ENCODE peak calls at places on chromosomes 7 and 10, in ten cellular contexts. One of them, this sample, is unnamed.

GRCh38 chr7:112201421-112201820 is 4.8 kb downstream of the DOCK4 start:
- DNase-seq in mesendoderm: no peak
- DNase-seq in SK-N-SH: no peak
- DNase-seq in PC-3: peak; percentile 64
- DNase-seq in neural progenitor cell: no peak
- DNase-seq in MM.1S: no peak
- DNase-seq in PC-9: no peak
- DNase-seq in GM23338: no peak
- DNase-seq in H9: no peak
- DNase-seq in GM23248: peak; percentile 70
- DNase-seq in this sample: peak; percentile 90

GRCh38 chr10:47077941-47078340 is 166.7 kb downstream of the PTPN20 start:
- DNase-seq in mesendoderm: no peak
- DNase-seq in SK-N-SH: no peak
- DNase-seq in PC-3: no peak
- DNase-seq in neural progenitor cell: no peak
- DNase-seq in MM.1S: no peak
- DNase-seq in PC-9: no peak
- DNase-seq in GM23338: no peak
- DNase-seq in H9: no peak
- DNase-seq in GM23248: no peak
- DNase-seq in this sample: no peak

GRCh38 chr7:87877641-87878040 is 1.3 kb downstream of the DBF4 start:
- DNase-seq in mesendoderm: no peak
- DNase-seq in SK-N-SH: no peak
- DNase-seq in PC-3: peak; percentile 7
- DNase-seq in neural progenitor cell: no peak
- DNase-seq in MM.1S: peak; percentile 39
- DNase-seq in PC-9: no peak
- DNase-seq in GM23338: no peak
- DNase-seq in H9: no peak
- DNase-seq in GM23248: peak; percentile 26
- DNase-seq in this sample: no peak

GRCh38 chr10:20118119-20118518 is 301.9 kb downstream of the PLXDC2 start:
- DNase-seq in mesendoderm: peak; percentile 12
- DNase-seq in SK-N-SH: no peak
- DNase-seq in PC-3: no peak
- DNase-seq in neural progenitor cell: no peak
- DNase-seq in MM.1S: no peak
- DNase-seq in PC-9: no peak
- DNase-seq in GM23338: peak; percentile 48
- DNase-seq in H9: no peak
- DNase-seq in GM23248: no peak
- DNase-seq in this sample: no peak

GRCh38 chr10:76397957-76398665 is 966.7 kb downstream of the LRMDA start:
- DNase-seq in mesendoderm: no peak
- DNase-seq in SK-N-SH: no peak
- DNase-seq in PC-3: no peak
- DNase-seq in neural progenitor cell: no peak
- DNase-seq in MM.1S: no peak
- DNase-seq in PC-9: no peak
- DNase-seq in GM23338: no peak
- DNase-seq in H9: no peak
- DNase-seq in GM23248: no peak
- DNase-seq in this sample: no peak

GRCh38 chr7:118169146-118169545 is 14.8 kb upstream of the LSM8 start:
- DNase-seq in mesendoderm: no peak
- DNase-seq in SK-N-SH: no peak
- DNase-seq in PC-3: peak; percentile 4
- DNase-seq in neural progenitor cell: no peak
- DNase-seq in MM.1S: no peak
- DNase-seq in PC-9: no peak
- DNase-seq in GM23338: no peak
- DNase-seq in H9: no peak
- DNase-seq in GM23248: peak; percentile 72
- DNase-seq in this sample: no peak

GRCh38 chr7:66265566-66265965 is 60.4 kb downstream of the TPST1 start:
- DNase-seq in mesendoderm: peak; percentile 50
- DNase-seq in SK-N-SH: peak; percentile 39
- DNase-seq in PC-3: peak; percentile 25
- DNase-seq in neural progenitor cell: peak; percentile 56
- DNase-seq in MM.1S: peak; percentile 21
- DNase-seq in PC-9: no peak
- DNase-seq in GM23338: peak; percentile 43
- DNase-seq in H9: no peak
- DNase-seq in GM23248: peak; percentile 63
- DNase-seq in this sample: no peak

GRCh38 chr7:41693150-41693997 is 9.5 kb downstream of the INHBA start:
- DNase-seq in mesendoderm: no peak
- DNase-seq in SK-N-SH: peak; percentile 35
- DNase-seq in PC-3: no peak
- DNase-seq in neural progenitor cell: peak; percentile 24
- DNase-seq in MM.1S: no peak
- DNase-seq in PC-9: no peak
- DNase-seq in GM23338: no peak
- DNase-seq in H9: no peak
- DNase-seq in GM23248: peak; percentile 58
- DNase-seq in this sample: no peak

GRCh38 chr10:87656431-87657072 is 3.1 kb upstream of the PAPSS2 start:
- DNase-seq in mesendoderm: peak; percentile 77
- DNase-seq in SK-N-SH: peak; percentile 71
- DNase-seq in PC-3: peak; percentile 48
- DNase-seq in neural progenitor cell: peak; percentile 84
- DNase-seq in MM.1S: peak; percentile 41
- DNase-seq in PC-9: no peak
- DNase-seq in GM23338: peak; percentile 84
- DNase-seq in H9: no peak
- DNase-seq in GM23248: peak; percentile 69
- DNase-seq in this sample: no peak

GRCh38 chr7:134351424-134351823 is 34.7 kb upstream of the SLC35B4 start:
- DNase-seq in mesendoderm: no peak
- DNase-seq in SK-N-SH: no peak
- DNase-seq in PC-3: no peak
- DNase-seq in neural progenitor cell: no peak
- DNase-seq in MM.1S: no peak
- DNase-seq in PC-9: no peak
- DNase-seq in GM23338: no peak
- DNase-seq in H9: no peak
- DNase-seq in GM23248: no peak
- DNase-seq in this sample: no peak

GRCh38 chr7:44114586-44115310 is 8.6 kb downstream of the POLD2 start:
- DNase-seq in mesendoderm: no peak
- DNase-seq in SK-N-SH: no peak
- DNase-seq in PC-3: no peak
- DNase-seq in neural progenitor cell: no peak
- DNase-seq in MM.1S: no peak
- DNase-seq in PC-9: no peak
- DNase-seq in GM23338: no peak
- DNase-seq in H9: no peak
- DNase-seq in GM23248: no peak
- DNase-seq in this sample: no peak

GRCh38 chr7:123717689-123718088 is 31.1 kb downstream of the WASL start:
- DNase-seq in mesendoderm: no peak
- DNase-seq in SK-N-SH: no peak
- DNase-seq in PC-3: no peak
- DNase-seq in neural progenitor cell: no peak
- DNase-seq in MM.1S: no peak
- DNase-seq in PC-9: no peak
- DNase-seq in GM23338: no peak
- DNase-seq in H9: no peak
- DNase-seq in GM23248: no peak
- DNase-seq in this sample: no peak
- H3K79me2 ChIP-seq in mesendoderm: peaks cover 33% of the 10 kb centered on the region
- H3K79me2 ChIP-seq in SK-N-SH: peaks cover 87% of the 10 kb centered on the region
- H3K79me2 ChIP-seq in PC-3: peaks cover 61% of the 10 kb centered on the region
- H3K79me2 ChIP-seq in neural progenitor cell: peaks cover 95% of the 10 kb centered on the region
- H3K79me2 ChIP-seq in MM.1S: peaks cover 87% of the 10 kb centered on the region
- H3K79me2 ChIP-seq in PC-9: peaks cover 88% of the 10 kb centered on the region
- H3K79me2 ChIP-seq in GM23338: peaks cover 100% of the 10 kb centered on the region
- H3K79me2 ChIP-seq in H9: peaks cover 11% of the 10 kb centered on the region
- H3K79me2 ChIP-seq in GM23248: peaks cover 95% of the 10 kb centered on the region
- H3K79me2 ChIP-seq in this sample: peaks cover 73% of the 10 kb centered on the region

GRCh38 chr10:79090134-79090803 is 21.5 kb downstream of the ZMIZ1 start:
- DNase-seq in mesendoderm: no peak
- DNase-seq in SK-N-SH: peak; percentile 62
- DNase-seq in PC-3: peak; percentile 53
- DNase-seq in neural progenitor cell: no peak
- DNase-seq in MM.1S: no peak
- DNase-seq in PC-9: peak; percentile 53
- DNase-seq in GM23338: no peak
- DNase-seq in H9: no peak
- DNase-seq in GM23248: no peak
- DNase-seq in this sample: no peak

GRCh38 chr10:79089579-79090110 is 20.9 kb downstream of the ZMIZ1 start:
- DNase-seq in mesendoderm: no peak
- DNase-seq in SK-N-SH: no peak
- DNase-seq in PC-3: no peak
- DNase-seq in neural progenitor cell: no peak
- DNase-seq in MM.1S: no peak
- DNase-seq in PC-9: no peak
- DNase-seq in GM23338: no peak
- DNase-seq in H9: no peak
- DNase-seq in GM23248: no peak
- DNase-seq in this sample: no peak

GRCh38 chr10:79093658-79094411 is 25.1 kb downstream of the ZMIZ1 start:
- DNase-seq in mesendoderm: peak; percentile 98
- DNase-seq in SK-N-SH: no peak
- DNase-seq in PC-3: peak; percentile 90
- DNase-seq in neural progenitor cell: no peak
- DNase-seq in MM.1S: no peak
- DNase-seq in PC-9: peak; percentile 46
- DNase-seq in GM23338: peak; percentile 25
- DNase-seq in H9: no peak
- DNase-seq in GM23248: no peak
- DNase-seq in this sample: no peak

GRCh38 chr10:79094412-79095175 is 25.8 kb downstream of the ZMIZ1 start:
- DNase-seq in mesendoderm: no peak
- DNase-seq in SK-N-SH: no peak
- DNase-seq in PC-3: no peak
- DNase-seq in neural progenitor cell: no peak
- DNase-seq in MM.1S: no peak
- DNase-seq in PC-9: no peak
- DNase-seq in GM23338: no peak
- DNase-seq in H9: no peak
- DNase-seq in GM23248: no peak
- DNase-seq in this sample: no peak

GRCh38 chr10:79092292-79092896 is 23.6 kb downstream of the ZMIZ1 start:
- DNase-seq in mesendoderm: peak; percentile 57
- DNase-seq in SK-N-SH: no peak
- DNase-seq in PC-3: no peak
- DNase-seq in neural progenitor cell: no peak
- DNase-seq in MM.1S: no peak
- DNase-seq in PC-9: no peak
- DNase-seq in GM23338: no peak
- DNase-seq in H9: no peak
- DNase-seq in GM23248: no peak
- DNase-seq in this sample: no peak
- H3K79me2 ChIP-seq in mesendoderm: peaks cover 86% of the 10 kb centered on the region
- H3K79me2 ChIP-seq in SK-N-SH: peaks cover 100% of the 10 kb centered on the region
- H3K79me2 ChIP-seq in PC-3: peaks cover 93% of the 10 kb centered on the region
- H3K79me2 ChIP-seq in neural progenitor cell: peaks cover 87% of the 10 kb centered on the region
- H3K79me2 ChIP-seq in MM.1S: no peaks in the 10 kb centered on the region
- H3K79me2 ChIP-seq in PC-9: peaks cover 92% of the 10 kb centered on the region
- H3K79me2 ChIP-seq in GM23338: peaks cover 92% of the 10 kb centered on the region
- H3K79me2 ChIP-seq in H9: peaks cover 8% of the 10 kb centered on the region
- H3K79me2 ChIP-seq in GM23248: peaks cover 100% of the 10 kb centered on the region
- H3K79me2 ChIP-seq in this sample: peaks cover 15% of the 10 kb centered on the region

DNA sequence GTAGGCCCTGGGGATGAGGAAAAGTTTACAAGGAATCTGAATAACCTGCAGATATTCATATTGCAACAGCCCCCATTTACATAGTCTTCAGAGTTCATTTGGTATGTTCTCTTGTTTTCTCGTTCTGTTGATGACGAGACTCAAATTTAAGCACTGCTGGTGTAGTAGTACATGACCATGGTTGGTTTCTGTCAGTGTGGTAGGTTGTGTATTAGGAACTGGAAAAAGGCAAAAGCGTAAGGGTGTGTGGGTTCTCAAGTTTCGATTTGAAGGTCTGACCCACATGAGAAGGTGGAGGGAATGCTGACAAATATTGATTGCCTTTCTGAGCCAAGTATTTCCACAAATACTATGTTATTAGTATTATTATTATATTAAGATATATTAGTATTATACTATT is 151.7 kb downstream of the AUTS2 start:
- DNase-seq in mesendoderm: no peak
- DNase-seq in SK-N-SH: no peak
- DNase-seq in PC-3: no peak
- DNase-seq in neural progenitor cell: no peak
- DNase-seq in MM.1S: no peak
- DNase-seq in PC-9: no peak
- DNase-seq in GM23338: no peak
- DNase-seq in H9: no peak
- DNase-seq in GM23248: no peak
- DNase-seq in this sample: no peak
- H3K79me2 ChIP-seq in mesendoderm: no peaks in the 10 kb centered on the region
- H3K79me2 ChIP-seq in SK-N-SH: peaks cover 12% of the 10 kb centered on the region
- H3K79me2 ChIP-seq in PC-3: no peaks in the 10 kb centered on the region
- H3K79me2 ChIP-seq in neural progenitor cell: no peaks in the 10 kb centered on the region
- H3K79me2 ChIP-seq in MM.1S: no peaks in the 10 kb centered on the region
- H3K79me2 ChIP-seq in PC-9: no peaks in the 10 kb centered on the region
- H3K79me2 ChIP-seq in GM23338: no peaks in the 10 kb centered on the region
- H3K79me2 ChIP-seq in H9: no peaks in the 10 kb centered on the region
- H3K79me2 ChIP-seq in GM23248: no peaks in the 10 kb centered on the region
- H3K79me2 ChIP-seq in this sample: no peaks in the 10 kb centered on the region

DNA sequence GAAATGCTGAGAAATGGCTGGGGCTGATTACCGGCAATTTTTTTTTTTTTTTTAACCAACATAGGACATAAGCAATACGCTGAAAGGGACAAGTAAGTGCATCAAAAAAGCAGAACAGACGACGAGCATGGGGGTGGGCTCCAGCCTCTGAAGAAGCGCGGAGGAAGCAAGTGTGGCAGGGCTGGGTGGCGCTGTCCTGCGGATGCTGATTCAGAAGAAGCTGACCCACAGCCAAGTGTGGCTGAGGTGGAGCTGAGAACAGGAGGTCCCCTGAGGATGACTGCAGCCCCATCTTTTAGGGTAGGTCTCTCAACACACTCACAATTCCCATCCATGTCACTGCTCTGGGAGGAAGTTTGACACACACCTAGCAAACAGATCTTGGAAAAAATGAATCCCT is 65.5 kb downstream of the CTBP2 start:
- DNase-seq in mesendoderm: no peak
- DNase-seq in SK-N-SH: no peak
- DNase-seq in PC-3: no peak
- DNase-seq in neural progenitor cell: no peak
- DNase-seq in MM.1S: no peak
- DNase-seq in PC-9: no peak
- DNase-seq in GM23338: no peak
- DNase-seq in H9: no peak
- DNase-seq in GM23248: peak; percentile 28
- DNase-seq in this sample: no peak
- H3K79me2 ChIP-seq in mesendoderm: peaks cover 89% of the 10 kb centered on the region
- H3K79me2 ChIP-seq in SK-N-SH: peaks cover 96% of the 10 kb centered on the region
- H3K79me2 ChIP-seq in PC-3: peaks cover 94% of the 10 kb centered on the region
- H3K79me2 ChIP-seq in neural progenitor cell: peaks cover 98% of the 10 kb centered on the region
- H3K79me2 ChIP-seq in MM.1S: no peaks in the 10 kb centered on the region
- H3K79me2 ChIP-seq in PC-9: peaks cover 76% of the 10 kb centered on the region
- H3K79me2 ChIP-seq in GM23338: peaks cover 100% of the 10 kb centered on the region
- H3K79me2 ChIP-seq in H9: peaks cover 74% of the 10 kb centered on the region
- H3K79me2 ChIP-seq in GM23248: peaks cover 98% of the 10 kb centered on the region
- H3K79me2 ChIP-seq in this sample: peaks cover 96% of the 10 kb centered on the region